ENCODE peak calls at places on chromosomes 3 and 15, in seven cellular contexts. Z is left lobe of liver, R is D341Med, I is nephron progenitor cell, H is mesenteric fat pad, U is endothelial cell, Y is right cardiac atrium. W is an unnamed sample.

GRCh38 chr15:44129911-44130310 is 65.2 kb downstream of the FRMD5 start:
- DNase-seq in R (no peak), Y (no peak), I (no peak), U (no peak), Z (no peak), H (no peak), W (no peak)

GRCh38 chr15:78243491-78243941 is 9.2 kb upstream of the ACSBG1 start:
- DNase-seq in U (no peak), Y (peak), I (peak), Z (peak), H (peak), R (no peak), W (peak)

GRCh38 chr3:129343643-129344360 is 65.1 kb downstream of the HMCES start:
- DNase-seq in Y (peak), U (peak), Z (no peak), I (peak), H (no peak), R (peak), W (peak)

GRCh38 chr3:160564949-160565441 is 376 bp downstream of the KPNA4 start:
- DNase-seq in U (no peak), R (peak), Y (peak), I (peak), H (no peak), Z (peak), W (peak)

GRCh38 chr15:81163961-81164800 is 30.1 kb downstream of the CFAP161 start:
- DNase-seq in R (no peak), I (no peak), U (no peak), Z (no peak), H (no peak), Y (no peak), W (peak)

GRCh38 chr3:186108106-186108940 is 566 bp downstream of the ETV5 start:
- DNase-seq in I (peak), H (no peak), U (peak), Z (no peak), R (peak), Y (peak), W (peak)

GRCh38 chr15:61146643-61147230 is 82.4 kb downstream of the RORA start:
- DNase-seq in U (no peak), R (no peak), H (no peak), Z (no peak), Y (no peak), I (no peak), W (no peak)

GRCh38 chr15:32824777-32825176 is 107.0 kb downstream of the GREM1 start:
- DNase-seq in Y (no peak), I (no peak), U (no peak), Z (no peak), R (no peak), H (no peak), W (peak)

GRCh38 chr15:60179786-60180391 is 175.8 kb downstream of the FOXB1 start:
- DNase-seq in H (no peak), Z (no peak), I (peak), R (peak), Y (no peak), U (peak), W (no peak)

GRCh38 chr15:75718326-75718725 is 5.7 kb upstream of the CSPG4 start:
- DNase-seq in R (no peak), H (no peak), Y (peak), U (no peak), Z (no peak), I (no peak), W (peak)

GRCh38 chr3:48433472-48434118 is 3.7 kb upstream of the PLXNB1 start:
- DNase-seq in Z (no peak), R (no peak), H (no peak), U (no peak), Y (no peak), I (no peak), W (peak)

GRCh38 chr15:71199384-71200351 is 84.4 kb downstream of the THSD4 start:
- DNase-seq in I (no peak), Z (no peak), H (no peak), U (no peak), Y (no peak), R (no peak), W (no peak)

GRCh38 chr3:181637056-181637798 is 74.5 kb upstream of the SOX2 start:
- DNase-seq in R (no peak), U (no peak), Z (no peak), I (no peak), H (no peak), Y (no peak), W (no peak)

GRCh38 chr15:47602124-47602523 is 115.2 kb upstream of the SEMA6D start:
- DNase-seq in R (no peak), Z (no peak), H (no peak), I (no peak), U (no peak), Y (no peak), W (no peak)

GRCh38 chr3:69288161-69288895 is 97.6 kb downstream of the FRMD4B start:
- DNase-seq in Y (no peak), H (no peak), U (no peak), Z (no peak), I (peak), R (no peak), W (no peak)

GRCh38 chr3:40452057-40452456 is 5.1 kb upstream of the RPL14 start:
- DNase-seq in Z (no peak), I (no peak), U (no peak), H (no peak), R (no peak), Y (no peak), W (no peak)

GRCh38 chr3:193827831-193828230 is 234.8 kb downstream of the OPA1 start:
- DNase-seq in Z (no peak), R (no peak), Y (no peak), H (no peak), I (no peak), U (no peak), W (no peak)

GRCh38 chr3:159766563-159767185 is 222.0 kb upstream of the IL12A start:
- DNase-seq in I (no peak), U (peak), R (peak), Y (no peak), Z (no peak), H (no peak), W (peak)

GRCh38 chr15:100879461-100880138 is at the start of gene ALDH1A3:
- DNase-seq in H (peak), Z (no peak), R (peak), I (peak), Y (peak), U (peak), W (peak)

GRCh38 chr3:23775254-23775909 is 30.4 kb upstream of the UBE2E1 start:
- DNase-seq in R (no peak), H (no peak), U (no peak), Z (no peak), I (no peak), Y (no peak), W (no peak)

GRCh38 chr3:169241928-169242751 is 421.4 kb downstream of the MECOM start:
- DNase-seq in R (no peak), H (no peak), U (peak), I (peak), Z (no peak), Y (peak), W (peak)

GRCh38 chr3:87503901-87504498 is 227.6 kb upstream of the POU1F1 start:
- DNase-seq in Z (no peak), I (peak), Y (no peak), R (peak), H (no peak), U (peak), W (peak)

GRCh38 chr3:101936419-101937331 is 87.4 kb downstream of the NFKBIZ start:
- DNase-seq in U (no peak), I (no peak), R (no peak), H (no peak), Z (no peak), Y (no peak), W (peak)

GRCh38 chr3:126886217-126886616 is 96.7 kb upstream of the PLXNA1 start:
- DNase-seq in R (no peak), Y (no peak), I (no peak), H (no peak), U (no peak), Z (no peak), W (peak)

GRCh38 chr3:165191476-165191875 is 4.7 kb downstream of the SLITRK3 start:
- DNase-seq in H (no peak), Y (no peak), R (no peak), Z (no peak), I (no peak), U (no peak), W (no peak)

GRCh38 chr15:73575636-73576247 is 57.4 kb downstream of the NPTN start:
- DNase-seq in I (no peak), Y (peak), R (no peak), U (no peak), Z (no peak), H (no peak), W (peak)

GRCh38 chr3:99249627-99250026 is 348.1 kb upstream of the DCBLD2 start:
- DNase-seq in I (no peak), U (no peak), Z (no peak), R (no peak), Y (no peak), H (no peak), W (no peak)

GRCh38 chr15:64090527-64090926 is 3.1 kb downstream of the CIAO2A start:
- DNase-seq in R (no peak), H (no peak), Y (no peak), Z (no peak), U (no peak), I (no peak), W (no peak)